ENCODE peak calls at places on chromosomes 12 and 14, in six cellular contexts. H is CD4-positive, alpha-beta memory T cell; C is GM23338; I is M059J; F is WERI-Rb-1; D is AG04449. U is an unnamed sample.

GRCh38 chr12:15525414-15525813 is 203.1 kb downstream of the PTPRO start:
- DNase-seq in F (no peak), I (no peak), C (no peak), H (no peak), D (no peak), U (no peak)

GRCh38 chr14:92348154-92348553 is 25.2 kb downstream of the SLC24A4 start:
- DNase-seq in F (no peak), D (no peak), H (no peak), I (no peak), C (no peak), U (peak)

GRCh38 chr12:84805474-84805858 is 107.1 kb downstream of the SLC6A15 start:
- DNase-seq in I (no peak), D (no peak), F (no peak), C (peak), H (no peak), U (no peak)

GRCh38 chr12:13073191-13073590 is 29.0 kb downstream of the FAM234B start:
- DNase-seq in F (no peak), I (no peak), C (no peak), D (no peak), H (no peak), U (no peak)

GRCh38 chr12:121483950-121484349 is 84.0 kb downstream of the RNF34 start:
- DNase-seq in I (no peak), H (no peak), F (no peak), C (no peak), D (no peak), U (no peak)

GRCh38 chr12:22935501-22935900 is 310.5 kb downstream of the ETNK1 start:
- DNase-seq in H (no peak), C (no peak), F (no peak), I (peak), D (no peak), U (no peak)

GRCh38 chr12:25155031-25155576 is 39.9 kb downstream of the DNAI7 start:
- DNase-seq in C (peak), I (peak), H (peak), D (peak), F (no peak), U (peak)

GRCh38 chr12:51103977-51104376 is 20.6 kb upstream of the CSRNP2 start:
- DNase-seq in F (no peak), I (no peak), C (no peak), H (no peak), D (no peak), U (no peak)

GRCh38 chr12:62808166-62808879 is 126.6 kb downstream of the PPM1H start:
- DNase-seq in C (no peak), I (no peak), F (peak), H (no peak), D (no peak), U (no peak)

GRCh38 chr12:114982760-114983159 is 298.8 kb upstream of the TBX3 start:
- DNase-seq in F (no peak), C (peak), I (no peak), D (no peak), H (no peak), U (no peak)

GRCh38 chr14:20614038-20614840 is 23.1 kb upstream of the RNASE12 start:
- DNase-seq in C (no peak), F (no peak), H (no peak), I (no peak), D (no peak), U (no peak)

GRCh38 chr14:98140862-98141261 is 1131.1 kb downstream of the BCL11B start:
- DNase-seq in H (peak), F (no peak), C (no peak), D (no peak), I (no peak), U (no peak)

GRCh38 chr12:13195244-13195643 is 1.3 kb upstream of the EMP1 start:
- DNase-seq in C (no peak), D (no peak), H (no peak), F (no peak), I (peak), U (no peak)

GRCh38 chr14:64195194-64195593 is 99.0 kb downstream of the ESR2 start:
- DNase-seq in H (peak), C (no peak), F (no peak), I (no peak), D (no peak), U (no peak)

GRCh38 chr12:74537126-74537706 is 419 bp upstream of the ATXN7L3B start:
- DNase-seq in I (peak), H (no peak), C (peak), D (peak), F (no peak), U (peak)

GRCh38 chr12:47808049-47808448 is 11.7 kb downstream of the HDAC7 start:
- DNase-seq in D (no peak), F (no peak), I (peak), C (peak), H (peak), U (no peak)

GRCh38 chr12:88237954-88238353 is 95.8 kb downstream of the TMTC3 start:
- DNase-seq in C (no peak), F (no peak), I (peak), H (no peak), D (peak), U (no peak)

GRCh38 chr14:75646762-75647161 is 13.9 kb downstream of the ERG28 start:
- DNase-seq in C (no peak), F (no peak), I (no peak), D (no peak), H (no peak), U (peak)

GRCh38 chr12:18567787-18568186 is 170.0 kb downstream of the PLCZ1 start:
- DNase-seq in C (no peak), I (no peak), F (peak), H (no peak), D (no peak), U (no peak)

GRCh38 chr12:45051490-45052105 is 699 bp upstream of the DBX2 start:
- DNase-seq in D (no peak), F (no peak), H (no peak), I (peak), C (peak), U (no peak)

GRCh38 chr12:45336331-45336730 is 120.4 kb downstream of the ANO6 start:
- DNase-seq in H (no peak), C (no peak), F (no peak), I (peak), D (peak), U (no peak)

GRCh38 chr12:132474237-132474741 is 15.7 kb upstream of the FBRSL1 start:
- DNase-seq in F (no peak), C (peak), D (no peak), H (peak), I (no peak), U (no peak)

GRCh38 chr12:25960176-25960575 is 1.7 kb downstream of the RASSF8 start:
- DNase-seq in C (peak), F (peak), I (peak), H (no peak), D (no peak), U (no peak)

GRCh38 chr14:100117647-100118376 is 41.6 kb downstream of the DEGS2 start:
- DNase-seq in D (no peak), F (no peak), C (no peak), I (no peak), H (no peak), U (no peak)

GRCh38 chr12:54222609-54223008 is 33.8 kb upstream of the SMUG1 start:
- DNase-seq in H (no peak), F (no peak), I (peak), D (peak), C (no peak), U (no peak)

GRCh38 chr12:130916251-130916911 is 37.3 kb upstream of the ADGRD1 start:
- DNase-seq in D (no peak), I (peak), C (peak), H (no peak), F (peak), U (peak)

GRCh38 chr14:59303216-59303615 is 114.7 kb downstream of the DAAM1 start:
- DNase-seq in H (no peak), F (no peak), I (peak), D (no peak), C (peak), U (no peak)